ENCODE peak calls at places on chromosomes 7 and 10, in eight cellular contexts. G is mesenchymal stem cell; H is WERI-Rb-1; X is heart right ventricle; J is neural progenitor cell; M is left lung; L is dorsolateral prefrontal cortex; I is CD4-positive, CD25-positive, alpha-beta regulatory T cell. W is an unnamed sample.

GRCh38 chr7:10022957-10023356 is 950.7 kb upstream of the PHF14 start:
- DNase-seq in G (peak), H (peak), X (no peak), J (peak), M (no peak), L (no peak), I (no peak), W (no peak)

GRCh38 chr10:113563306-113564088 is 10.6 kb downstream of the HABP2 start:
- DNase-seq in G (peak), H (peak), X (peak), J (peak), M (peak), L (peak), I (peak), W (peak)

GRCh38 chr7:27955596-27955995 is 215.6 kb downstream of the TAX1BP1 start:
- DNase-seq in G (no peak), H (no peak), X (no peak), J (no peak), M (no peak), L (no peak), I (no peak), W (no peak)

GRCh38 chr7:21579341-21580072 is 36.7 kb downstream of the DNAH11 start:
- DNase-seq in G (no peak), H (no peak), X (no peak), J (no peak), M (no peak), L (no peak), I (no peak), W (no peak)

GRCh38 chr10:70458329-70459060 is 17.0 kb upstream of the NODAL start:
- DNase-seq in G (peak), H (peak), X (peak), J (peak), M (peak), L (peak), I (no peak), W (no peak)

GRCh38 chr10:51659344-51659743 is 40.1 kb downstream of the CSTF2T start:
- DNase-seq in G (no peak), H (no peak), X (no peak), J (no peak), M (no peak), L (no peak), I (no peak), W (no peak)

GRCh38 chr10:71191459-71192113 is 20.8 kb upstream of the UNC5B start:
- DNase-seq in G (no peak), H (no peak), X (no peak), J (peak), M (no peak), L (no peak), I (no peak), W (no peak)

GRCh38 chr10:791639-792038 is 102.2 kb upstream of the DIP2C start:
- DNase-seq in G (no peak), H (no peak), X (no peak), J (no peak), M (no peak), L (no peak), I (no peak), W (no peak)

GRCh38 chr10:72719941-72720592 is 28.1 kb downstream of the MCU start:
- DNase-seq in G (peak), H (no peak), X (no peak), J (no peak), M (no peak), L (no peak), I (no peak), W (no peak)

GRCh38 chr10:131849591-131850489 is 51.0 kb upstream of the PPP2R2D start:
- DNase-seq in G (no peak), H (no peak), X (no peak), J (no peak), M (no peak), L (no peak), I (no peak), W (no peak)

GRCh38 chr10:124222298-124223000 is 129.1 kb upstream of the CHST15 start:
- DNase-seq in G (no peak), H (no peak), X (no peak), J (no peak), M (no peak), L (no peak), I (no peak), W (no peak)

GRCh38 chr7:83957333-83957732 is 237.3 kb downstream of the SEMA3A start:
- DNase-seq in G (peak), H (no peak), X (no peak), J (no peak), M (no peak), L (no peak), I (no peak), W (no peak)

GRCh38 chr7:2099036-2099957 is 133.4 kb downstream of the MAD1L1 start:
- DNase-seq in G (peak), H (no peak), X (no peak), J (no peak), M (no peak), L (peak), I (no peak), W (no peak)

GRCh38 chr7:42831051-42831952 is 80.6 kb downstream of the C7orf25 start:
- DNase-seq in G (peak), H (peak), X (peak), J (peak), M (peak), L (peak), I (no peak), W (peak)

GRCh38 chr10:47045331-47045861 is 134.2 kb downstream of the PTPN20 start:
- DNase-seq in G (no peak), H (no peak), X (no peak), J (no peak), M (peak), L (no peak), I (no peak), W (no peak)

GRCh38 chr7:75945297-75946168 is 30.6 kb downstream of the POR start:
- DNase-seq in G (peak), H (no peak), X (no peak), J (no peak), M (peak), L (no peak), I (no peak), W (no peak)

GRCh38 chr7:17374654-17375053 is 76.2 kb downstream of the AHR start:
- DNase-seq in G (no peak), H (no peak), X (no peak), J (no peak), M (peak), L (no peak), I (no peak), W (no peak)

GRCh38 chr7:28096713-28097112 is 83.9 kb downstream of the JAZF1 start:
- DNase-seq in G (peak), H (peak), X (no peak), J (peak), M (no peak), L (peak), I (peak), W (peak)

GRCh38 chr10:83991986-83992753 is 147.1 kb upstream of the GHITM start:
- DNase-seq in G (peak), H (peak), X (no peak), J (peak), M (no peak), L (no peak), I (no peak), W (no peak)

GRCh38 chr10:14562197-14562596 is 212.5 kb downstream of the FAM107B start:
- DNase-seq in G (peak), H (no peak), X (no peak), J (no peak), M (no peak), L (no peak), I (no peak), W (no peak)
- H3K27ac ChIP-seq in G (no peak), H (no peak), X (no peak), J (no peak), M (no peak), L (peak), I (peak), W (no peak)

GRCh38 chr7:15687645-15688025 is 1.2 kb upstream of the MEOX2 start:
- DNase-seq in G (no peak), H (peak), X (peak), J (peak), M (peak), L (no peak), I (no peak), W (no peak)

GRCh38 chr7:15685358-15686181 is 913 bp downstream of the MEOX2 start:
- DNase-seq in G (peak), H (peak), X (peak), J (peak), M (no peak), L (no peak), I (no peak), W (no peak)

GRCh38 chr7:15686209-15686956 is at the start of gene MEOX2:
- DNase-seq in G (peak), H (peak), X (peak), J (peak), M (peak), L (no peak), I (no peak), W (no peak)

GRCh38 chr7:15684834-15685233 is 1.6 kb downstream of the MEOX2 start:
- DNase-seq in G (no peak), H (no peak), X (peak), J (peak), M (no peak), L (no peak), I (no peak), W (no peak)

DNA sequence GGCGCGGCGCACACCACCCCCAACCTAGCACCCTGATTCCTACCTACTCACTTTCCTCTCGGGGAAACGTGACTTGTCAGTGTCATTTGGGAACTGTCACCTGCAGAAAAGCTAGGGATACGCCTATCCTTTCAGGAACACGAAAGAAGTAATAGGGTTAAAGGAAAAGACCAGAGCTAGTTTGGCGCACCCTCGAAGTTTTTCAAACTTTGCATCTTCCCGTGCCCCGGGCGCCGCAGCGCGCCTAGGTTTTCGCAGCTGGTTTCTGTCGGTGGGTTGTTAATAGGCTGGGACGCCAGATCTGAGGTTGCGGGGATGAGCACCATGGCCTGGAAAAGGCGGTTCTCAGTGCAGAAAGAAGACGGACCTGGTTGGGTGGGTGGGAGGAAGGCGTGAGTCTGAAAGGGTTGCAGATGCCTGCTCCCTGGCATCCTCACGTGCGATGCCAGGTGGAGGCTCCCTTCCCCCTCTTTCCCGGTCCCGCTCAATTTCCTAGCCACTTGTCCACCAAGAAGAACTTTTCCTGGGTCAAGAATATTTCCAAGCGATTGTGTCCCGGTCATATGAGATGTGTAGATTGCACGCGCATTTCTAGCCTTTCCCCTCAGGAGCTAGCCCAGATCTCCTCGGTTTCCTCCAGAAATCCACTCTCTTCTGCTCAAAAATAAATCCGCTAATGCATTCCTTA is 618 bp upstream of the MEOX2 start:
- DNase-seq in G (no peak), H (no peak), X (peak), J (peak), M (no peak), L (no peak), I (no peak), W (no peak)
- H3K27ac ChIP-seq in G (no peak), H (no peak), X (peak), J (no peak), M (peak), L (no peak), I (no peak), W (no peak)

GRCh38 chr7:133248901-133249300 is 4.0 kb upstream of the EXOC4 start:
- DNase-seq in G (no peak), H (no peak), X (no peak), J (no peak), M (no peak), L (no peak), I (no peak), W (no peak)

GRCh38 chr7:133252506-133252857 is 396 bp upstream of the EXOC4 start:
- DNase-seq in G (no peak), H (no peak), X (no peak), J (no peak), M (no peak), L (no peak), I (no peak), W (no peak)

DNA sequence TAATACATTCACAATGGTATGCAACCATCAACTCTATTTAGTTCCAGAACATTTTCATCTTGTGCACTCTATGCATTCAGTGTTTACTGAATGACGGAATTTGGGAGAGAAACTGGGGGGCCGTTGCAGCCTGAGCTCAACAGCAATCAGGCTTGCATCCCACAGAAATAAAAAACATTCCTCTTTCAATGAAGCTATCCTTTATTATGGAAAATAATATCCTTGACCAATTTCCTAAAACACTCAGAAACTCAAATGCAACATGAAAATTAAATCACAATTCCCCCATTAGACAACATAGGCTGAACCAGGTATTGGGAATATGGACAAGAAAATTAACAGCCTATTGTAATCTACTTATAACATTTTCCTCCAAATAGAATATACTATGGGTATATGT is 6.3 kb upstream of the EXOC4 start:
- DNase-seq in G (no peak), H (no peak), X (no peak), J (no peak), M (no peak), L (no peak), I (no peak), W (no peak)
- H3K27ac ChIP-seq in G (no peak), H (no peak), X (no peak), J (no peak), M (no peak), L (no peak), I (no peak), W (no peak)

GRCh38 chr7:92035576-92035975 is 94.9 kb downstream of the AKAP9 start:
- DNase-seq in G (no peak), H (no peak), X (no peak), J (peak), M (no peak), L (no peak), I (no peak), W (no peak)
- H3K27ac ChIP-seq in G (no peak), H (no peak), X (no peak), J (peak), M (no peak), L (no peak), I (no peak), W (no peak)

W was measured in caudate nucleus.